ENCODE peak calls at places on chromosomes 5 and 9, in six cellular contexts. S, V, K, J, U and I are unnamed samples.

GRCh38 chr9:104073770-104074133 is 20.4 kb upstream of the SMC2 start:
- DNase-seq in J (no peak), S (no peak), U (peak), K (no peak), V (no peak), I (no peak)

GRCh38 chr5:59182722-59183121 is 599.8 kb downstream of the RAB3C start:
- DNase-seq in V (no peak), J (no peak), U (no peak), K (no peak), S (no peak), I (no peak)

GRCh38 chr5:159605585-159605984 is 275.3 kb upstream of the IL12B start:
- DNase-seq in J (no peak), S (no peak), V (no peak), U (no peak), K (no peak), I (peak)

GRCh38 chr9:96064838-96065481 is 189.5 kb downstream of the ERCC6L2 start:
- DNase-seq in U (no peak), J (no peak), V (no peak), S (no peak), K (no peak), I (no peak)

GRCh38 chr5:151384106-151384505 is 36.7 kb upstream of the SLC36A2 start:
- DNase-seq in U (no peak), J (no peak), K (no peak), V (peak), S (no peak), I (no peak)

GRCh38 chr5:32322882-32323281 is 10.1 kb upstream of the MTMR12 start:
- DNase-seq in J (no peak), V (no peak), U (no peak), K (no peak), S (no peak), I (no peak)

GRCh38 chr5:172266071-172266675 is 17.4 kb downstream of the UBTD2 start:
- DNase-seq in K (no peak), V (peak), J (no peak), U (no peak), S (no peak), I (no peak)

GRCh38 chr9:20692554-20692953 is 8.5 kb downstream of the FOCAD start:
- DNase-seq in V (peak), S (no peak), K (no peak), U (no peak), J (no peak), I (no peak)

GRCh38 chr9:33942471-33943083 is 106.1 kb downstream of the UBAP2 start:
- DNase-seq in V (peak), J (no peak), U (no peak), K (no peak), S (peak), I (no peak)

GRCh38 chr5:23639326-23639725 is 131.9 kb downstream of the PRDM9 start:
- DNase-seq in V (no peak), U (no peak), S (no peak), J (no peak), K (no peak), I (no peak)

GRCh38 chr9:88544245-88544644 is 9.3 kb downstream of the NXNL2 start:
- DNase-seq in S (peak), J (no peak), U (peak), V (no peak), K (no peak), I (no peak)

GRCh38 chr5:112174959-112175594 is 244.0 kb downstream of the EPB41L4A start:
- DNase-seq in J (no peak), U (no peak), S (peak), V (peak), K (peak), I (peak)

GRCh38 chr9:105510024-105510423 is 47.9 kb upstream of the FKTN start:
- DNase-seq in K (no peak), V (peak), U (no peak), S (no peak), J (no peak), I (no peak)

GRCh38 chr5:126358525-126358924 is 64.7 kb upstream of the GRAMD2B start:
- DNase-seq in U (no peak), J (no peak), K (no peak), V (peak), S (no peak), I (no peak)

GRCh38 chr5:32172908-32173393 is 1.2 kb downstream of the GOLPH3 start:
- DNase-seq in S (peak), K (no peak), J (no peak), U (no peak), V (no peak), I (no peak)

GRCh38 chr5:125151150-125151932 is 404.9 kb upstream of the ZNF608 start:
- DNase-seq in J (no peak), K (no peak), V (no peak), S (no peak), U (no peak), I (no peak)

GRCh38 chr5:152125806-152126205 is 201.2 kb upstream of the GLRA1 start:
- DNase-seq in V (no peak), K (no peak), U (no peak), J (no peak), S (no peak), I (no peak)

GRCh38 chr5:116135344-116135743 is 50.5 kb downstream of the COMMD10 start:
- DNase-seq in S (no peak), K (no peak), J (peak), V (no peak), U (no peak), I (no peak)

GRCh38 chr5:143509758-143510221 is 106.3 kb upstream of the NR3C1 start:
- DNase-seq in K (no peak), V (no peak), U (peak), J (no peak), S (no peak), I (no peak)

GRCh38 chr5:165201364-165202143 is 1696.1 kb downstream of the MAT2B start:
- DNase-seq in J (no peak), S (no peak), U (no peak), K (no peak), V (peak), I (no peak)

GRCh38 chr5:25439025-25439424 is 794.2 kb upstream of the CDH10 start:
- DNase-seq in J (no peak), V (no peak), S (no peak), U (no peak), K (no peak), I (no peak)

GRCh38 chr5:53671447-53671846 is 111.0 kb downstream of the NDUFS4 start:
- DNase-seq in V (no peak), S (no peak), U (no peak), J (no peak), K (no peak), I (no peak)

GRCh38 chr9:19495186-19496028 is 86.6 kb downstream of the ACER2 start:
- DNase-seq in U (no peak), J (no peak), S (no peak), V (no peak), K (no peak), I (no peak)

GRCh38 chr5:43664641-43665040 is 61.7 kb downstream of the NNT start:
- DNase-seq in U (no peak), V (peak), J (no peak), K (no peak), S (no peak), I (no peak)

GRCh38 chr5:131245312-131245711 is 18.5 kb upstream of the CDC42SE2 start:
- DNase-seq in K (no peak), J (no peak), U (no peak), S (no peak), V (no peak), I (no peak)

GRCh38 chr9:35522189-35522588 is 32.3 kb downstream of the RUSC2 start:
- DNase-seq in V (no peak), J (no peak), S (no peak), U (no peak), K (no peak), I (no peak)

DNA sequence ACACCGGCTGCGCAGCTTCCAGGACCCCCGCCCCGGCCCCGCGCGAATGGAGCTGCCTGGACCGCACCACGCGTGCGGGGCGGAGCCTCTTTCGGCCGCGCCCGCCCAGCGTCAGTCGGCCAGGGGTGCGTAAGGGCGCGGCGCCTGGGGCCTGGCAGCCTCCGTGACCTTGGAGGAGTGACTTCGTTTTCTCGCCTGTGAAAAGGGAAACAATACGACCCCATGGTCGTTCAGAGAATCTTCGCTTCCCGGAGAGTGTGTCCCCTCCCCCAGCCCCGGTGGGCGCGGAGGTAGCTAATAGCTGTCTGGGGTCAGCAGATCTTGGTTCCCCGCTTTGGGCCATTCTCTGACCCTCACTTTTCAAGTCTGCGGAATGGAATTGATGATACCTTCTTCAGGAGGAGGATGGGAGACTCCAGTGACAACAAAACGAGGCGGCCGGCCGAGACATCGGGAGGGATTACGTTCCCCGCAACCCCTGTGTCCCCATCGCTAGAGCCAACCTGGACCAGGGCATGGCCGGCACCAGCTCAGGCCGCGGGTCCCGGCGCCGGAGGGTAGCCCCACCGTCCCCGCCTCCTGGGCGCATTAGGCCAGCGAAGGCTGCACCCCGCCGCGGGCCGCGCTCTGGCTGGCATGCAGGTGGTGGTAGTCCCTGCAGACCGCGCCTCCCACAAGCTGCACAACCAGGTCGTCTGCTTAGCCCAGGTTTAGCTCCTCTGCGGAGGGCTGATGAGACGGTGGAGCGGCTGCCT is 5.5 kb upstream of the CDHR2 start:
- DNase-seq in V (no peak), J (peak), U (peak), S (peak), K (peak), I (peak)
- TF ChIP-seq POLR2A in V (no peak), J (peak), U (peak), S (peak), K (no peak), I (peak)

GRCh38 chr5:96012399-96012798 is 50.7 kb upstream of the ELL2 start:
- DNase-seq in S (no peak), U (no peak), J (no peak), K (no peak), V (no peak), I (no peak)
- TF ChIP-seq POLR2A in S (no peak), U (no peak), J (no peak), K (no peak), V (no peak), I (no peak)

GRCh38 chr9:11064853-11065252 is 452.1 kb upstream of the PTPRD start:
- DNase-seq in K (no peak), V (no peak), S (no peak), J (no peak), U (no peak), I (no peak)
- TF ChIP-seq POLR2A in K (no peak), V (no peak), S (no peak), J (no peak), U (no peak), I (no peak)

GRCh38 chr9:12775963-12776774 is 1.3 kb downstream of the LURAP1L start:
- DNase-seq in J (peak), V (peak), S (peak), U (peak), K (peak), I (peak)

GRCh38 chr9:12775373-12775962 is 648 bp downstream of the LURAP1L start:
- DNase-seq in U (peak), S (no peak), V (no peak), K (no peak), J (no peak), I (no peak)

GRCh38 chr9:12776775-12777055 is 1.9 kb downstream of the LURAP1L start:
- DNase-seq in K (no peak), V (peak), J (no peak), S (no peak), U (no peak), I (no peak)

GRCh38 chr9:12773562-12773961 is 1.3 kb upstream of the LURAP1L start:
- DNase-seq in K (no peak), U (no peak), V (peak), J (no peak), S (no peak), I (no peak)

DNA sequence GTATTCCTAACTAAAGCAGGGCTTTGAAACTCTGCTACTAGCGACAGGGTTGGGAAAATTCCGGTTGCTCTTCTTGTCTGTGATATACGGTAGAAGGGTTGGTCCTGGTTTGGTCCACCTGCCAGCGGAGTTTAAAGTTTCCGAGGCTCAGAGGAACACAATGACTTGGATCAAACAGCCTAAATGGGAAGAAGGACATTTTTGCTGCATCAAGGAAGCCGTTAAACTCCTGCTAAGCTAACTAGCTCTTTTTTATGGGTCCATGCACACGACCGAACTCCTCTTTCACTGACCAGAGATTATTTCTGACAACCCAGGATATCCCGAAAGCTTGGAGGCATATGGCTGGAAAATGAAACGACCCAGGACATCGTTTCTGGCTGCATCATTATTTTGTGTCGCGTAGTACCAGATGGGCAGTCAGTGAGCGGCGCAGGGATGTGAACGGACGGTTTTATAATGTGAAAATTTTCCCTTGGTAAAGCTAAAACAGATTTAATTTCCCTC is at the start of gene LURAP1L:
- DNase-seq in V (peak), U (peak), K (peak), S (peak), J (no peak), I (peak)
- TF ChIP-seq POLR2A in V (peak), U (peak), K (no peak), S (no peak), J (peak), I (no peak)

DNA sequence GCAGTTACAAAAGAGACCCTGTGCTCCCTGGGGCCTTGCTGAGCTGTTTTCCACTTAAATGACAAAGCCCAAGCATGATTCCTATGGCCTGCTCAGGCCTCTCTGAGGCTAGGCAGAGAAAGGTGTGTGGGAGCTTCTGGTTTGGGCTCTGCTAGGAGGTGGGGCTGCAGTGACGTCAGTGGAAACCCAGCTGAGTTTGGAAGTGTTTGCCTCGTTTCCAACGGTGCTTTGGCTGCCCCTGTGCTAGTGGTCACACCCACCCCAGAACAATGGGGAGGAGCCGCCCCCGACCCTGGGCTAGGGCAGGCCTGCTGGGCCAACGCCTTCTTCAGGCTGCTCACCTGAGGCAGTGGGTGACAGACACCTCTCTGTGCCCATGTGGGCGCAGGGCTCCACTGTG is 10.4 kb downstream of the ANGPTL2 start:
- DNase-seq in S (no peak), K (peak), U (no peak), V (no peak), J (no peak), I (peak)
- TF ChIP-seq POLR2A in S (no peak), K (no peak), U (no peak), V (no peak), J (no peak), I (no peak)

GRCh38 chr9:122371851-122372250 is 1.0 kb downstream of the PTGS1 start:
- DNase-seq in U (no peak), J (no peak), K (no peak), V (no peak), S (no peak), I (no peak)

GRCh38 chr9:122372856-122373845 is 2.3 kb downstream of the PTGS1 start:
- DNase-seq in J (no peak), U (no peak), K (no peak), V (no peak), S (no peak), I (no peak)

GRCh38 chr9:122368642-122369041 is 2.2 kb upstream of the PTGS1 start:
- DNase-seq in J (no peak), S (no peak), K (no peak), U (no peak), V (no peak), I (no peak)

GRCh38 chr9:122370303-122370702 is 521 bp upstream of the PTGS1 start:
- DNase-seq in S (no peak), U (no peak), K (no peak), V (no peak), J (peak), I (no peak)

GRCh38 chr9:122370869-122371467 is at the start of gene PTGS1:
- DNase-seq in S (no peak), V (peak), K (no peak), J (peak), U (peak), I (peak)
- TF ChIP-seq POLR2A in S (no peak), V (no peak), K (no peak), J (no peak), U (no peak), I (no peak)